ENCODE peak calls at places on chromosomes 6 and 20, in seven cellular contexts. B is transverse colon, D is HCT116, U is GM12891, T is lower leg skin, G is stomach, E is A549. F is an unnamed sample.

GRCh38 chr20:18822832-18823231 is 9.2 kb downstream of the SCP2D1 start:
- DNase-seq in B (peak), D (no peak), U (no peak), T (no peak), G (no peak), E (no peak), F (no peak)

GRCh38 chr6:107641500-107641931 is 151.6 kb downstream of the SOBP start:
- DNase-seq in B (no peak), D (no peak), U (no peak), T (peak), G (no peak), E (no peak), F (no peak)

GRCh38 chr20:41141153-41141815 is 3.9 kb downstream of the PLCG1 start:
- DNase-seq in B (peak), D (no peak), U (no peak), T (no peak), G (no peak), E (no peak), F (no peak)

GRCh38 chr6:28425942-28426541 is 17.2 kb downstream of the ZSCAN23 start:
- DNase-seq in B (no peak), D (no peak), U (no peak), T (no peak), G (no peak), E (no peak), F (no peak)

GRCh38 chr6:164826831-164827468 is 482.5 kb downstream of the C6orf118 start:
- DNase-seq in B (no peak), D (no peak), U (no peak), T (no peak), G (no peak), E (peak), F (no peak)

GRCh38 chr6:107847844-107848802 is 24.0 kb upstream of the SCML4 start:
- DNase-seq in B (peak), D (peak), U (peak), T (peak), G (peak), E (peak), F (peak)

GRCh38 chr6:56677559-56677958 is 34.9 kb upstream of the DST start:
- DNase-seq in B (no peak), D (no peak), U (no peak), T (no peak), G (no peak), E (no peak), F (no peak)

GRCh38 chr20:38304845-38305447 is 990 bp downstream of the BPI start:
- DNase-seq in B (no peak), D (peak), U (peak), T (no peak), G (peak), E (peak), F (peak)

GRCh38 chr6:53718597-53719460 is 53.3 kb upstream of the KLHL31 start:
- DNase-seq in B (peak), D (peak), U (peak), T (no peak), G (peak), E (peak), F (peak)

GRCh38 chr6:30386166-30386565 is 41.2 kb downstream of the RPP21 start:
- DNase-seq in B (no peak), D (no peak), U (no peak), T (no peak), G (no peak), E (no peak), F (no peak)

GRCh38 chr6:33926451-33926850 is 122.6 kb upstream of the MLN start:
- DNase-seq in B (no peak), D (peak), U (peak), T (no peak), G (no peak), E (peak), F (peak)

GRCh38 chr6:117548797-117549301 is 53.5 kb downstream of the GOPC start:
- DNase-seq in B (no peak), D (no peak), U (no peak), T (no peak), G (no peak), E (peak), F (no peak)

GRCh38 chr6:131694832-131695426 is 6.3 kb downstream of the OR2A4 start:
- DNase-seq in B (peak), D (peak), U (peak), T (no peak), G (peak), E (peak), F (peak)

GRCh38 chr6:24540197-24540596 is 45.4 kb downstream of the ALDH5A1 start:
- DNase-seq in B (no peak), D (no peak), U (no peak), T (no peak), G (no peak), E (no peak), F (no peak)

GRCh38 chr20:51624157-51624731 is 81.7 kb upstream of the NFATC2 start:
- DNase-seq in B (peak), D (peak), U (peak), T (peak), G (peak), E (peak), F (peak)

GRCh38 chr6:112773217-112773616 is 426.1 kb downstream of the RFPL4B start:
- DNase-seq in B (no peak), D (no peak), U (no peak), T (no peak), G (no peak), E (no peak), F (no peak)

GRCh38 chr20:20267685-20268429 is 100.0 kb upstream of the INSM1 start:
- DNase-seq in B (no peak), D (no peak), U (no peak), T (no peak), G (no peak), E (no peak), F (no peak)

GRCh38 chr20:57326667-57327455 is 2.7 kb upstream of the SPO11 start:
- DNase-seq in B (peak), D (peak), U (no peak), T (peak), G (no peak), E (no peak), F (no peak)

GRCh38 chr20:16158090-16158975 is 414.9 kb downstream of the KIF16B start:
- DNase-seq in B (no peak), D (no peak), U (no peak), T (no peak), G (no peak), E (no peak), F (no peak)

GRCh38 chr6:168640738-168641137 is 199.8 kb downstream of the SMOC2 start:
- DNase-seq in B (no peak), D (no peak), U (no peak), T (no peak), G (no peak), E (no peak), F (no peak)

GRCh38 chr6:93398723-93399122 is 20.6 kb downstream of the EPHA7 start:
- DNase-seq in B (no peak), D (no peak), U (no peak), T (no peak), G (no peak), E (no peak), F (no peak)

GRCh38 chr20:48025661-48026060 is 240.4 kb upstream of the SULF2 start:
- DNase-seq in B (no peak), D (no peak), U (no peak), T (no peak), G (no peak), E (no peak), F (peak)

GRCh38 chr6:16533721-16534136 is 227.5 kb downstream of the ATXN1 start:
- DNase-seq in B (no peak), D (no peak), U (no peak), T (no peak), G (no peak), E (peak), F (no peak)

GRCh38 chr20:35145141-35145564 is 2.0 kb downstream of the EDEM2 start:
- DNase-seq in B (no peak), D (peak), U (peak), T (peak), G (no peak), E (peak), F (no peak)

GRCh38 chr6:8006208-8006607 is 58.0 kb downstream of the BLOC1S5 start:
- DNase-seq in B (no peak), D (peak), U (no peak), T (no peak), G (no peak), E (peak), F (peak)

GRCh38 chr6:145028144-145028818 is 707.0 kb downstream of the EPM2A start:
- DNase-seq in B (no peak), D (peak), U (no peak), T (no peak), G (no peak), E (peak), F (no peak)

GRCh38 chr6:72865467-72865866 is 243.6 kb downstream of the KCNQ5 start:
- DNase-seq in B (no peak), D (no peak), U (no peak), T (no peak), G (no peak), E (no peak), F (no peak)

GRCh38 chr20:32535316-32535952 is 49.7 kb downstream of the NOL4L start:
- DNase-seq in B (no peak), D (no peak), U (no peak), T (no peak), G (no peak), E (no peak), F (no peak)

GRCh38 chr20:52921300-52921699 is 50.9 kb upstream of the TSHZ2 start:
- DNase-seq in B (no peak), D (no peak), U (no peak), T (no peak), G (no peak), E (no peak), F (no peak)

GRCh38 chr6:54515013-54515412 is 206.8 kb downstream of the TINAG start:
- DNase-seq in B (no peak), D (no peak), U (no peak), T (no peak), G (no peak), E (no peak), F (no peak)

GRCh38 chr6:24797596-24798216 is 1.0 kb downstream of the ARMH2 start:
- DNase-seq in B (no peak), D (no peak), U (no peak), T (no peak), G (no peak), E (no peak), F (no peak)

GRCh38 chr20:50151034-50151743 is 2.3 kb downstream of the PEDS1 start:
- DNase-seq in B (peak), D (no peak), U (no peak), T (no peak), G (peak), E (no peak), F (no peak)

GRCh38 chr20:32678948-32679347 is 5.2 kb upstream of the C20orf203 start:
- DNase-seq in B (no peak), D (no peak), U (no peak), T (no peak), G (no peak), E (no peak), F (no peak)

GRCh38 chr6:70151616-70152015 is 151.3 kb downstream of the COL9A1 start:
- DNase-seq in B (no peak), D (no peak), U (no peak), T (no peak), G (no peak), E (no peak), F (no peak)

GRCh38 chr20:37946946-37947345 is 44.0 kb downstream of the VSTM2L start:
- DNase-seq in B (no peak), D (no peak), U (no peak), T (peak), G (no peak), E (no peak), F (no peak)

GRCh38 chr20:57470212-57470522 is 54.8 kb downstream of the CTCFL start:
- DNase-seq in B (no peak), D (no peak), U (no peak), T (no peak), G (no peak), E (no peak), F (no peak)

GRCh38 chr20:1267161-1267560 is 1.1 kb downstream of the SNPH start:
- DNase-seq in B (no peak), D (no peak), U (no peak), T (no peak), G (no peak), E (no peak), F (no peak)

GRCh38 chr20:53622247-53623114 is 28.8 kb upstream of the ZNF217 start:
- DNase-seq in B (no peak), D (no peak), U (no peak), T (no peak), G (peak), E (peak), F (no peak)

GRCh38 chr6:157381631-157382621 is 936 bp downstream of the ZDHHC14 start:
- DNase-seq in B (peak), D (no peak), U (peak), T (peak), G (peak), E (peak), F (peak)

DNA sequence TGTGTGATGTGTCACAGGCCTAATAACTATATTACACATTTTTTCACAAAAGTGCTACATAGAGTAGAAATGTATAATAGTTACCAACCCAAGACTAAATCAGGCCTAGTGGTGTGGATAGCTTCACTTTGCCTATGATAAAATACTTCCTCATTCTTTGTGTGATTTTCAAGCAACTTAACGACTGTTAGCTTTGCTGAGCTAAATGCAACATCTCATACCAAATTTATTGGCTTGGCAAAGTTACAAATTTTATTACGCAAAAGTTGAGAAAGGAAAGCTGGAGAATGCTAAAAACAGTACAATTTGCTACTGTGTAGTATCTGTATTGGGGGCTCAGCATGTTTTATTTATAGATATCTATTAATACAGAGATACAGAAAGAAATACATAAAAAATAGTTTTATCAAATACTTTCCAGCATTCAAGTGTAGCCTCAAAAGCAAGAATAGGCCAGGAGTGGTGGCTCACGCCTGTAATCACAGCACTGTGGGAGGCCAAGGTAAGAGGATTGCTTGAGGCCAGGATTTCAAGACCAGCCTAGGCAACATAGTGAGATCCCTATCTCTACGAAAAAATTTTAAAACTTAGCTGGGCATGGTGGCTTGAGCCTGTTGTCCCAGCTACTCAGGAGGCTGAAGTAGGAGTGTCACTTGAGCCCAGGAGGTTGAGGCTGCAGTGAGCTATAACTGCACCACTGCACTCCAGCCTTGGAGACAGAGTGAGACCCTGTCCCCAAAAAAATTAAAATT is 3.6 kb upstream of the EDN1 start:
- DNase-seq in B (no peak), D (no peak), U (no peak), T (no peak), G (no peak), E (no peak), F (no peak)
- TF ChIP-seq POLR2A in B (no peak), D (no peak), U (no peak), T (no peak), G (no peak), E (no peak), F (no peak)

DNA sequence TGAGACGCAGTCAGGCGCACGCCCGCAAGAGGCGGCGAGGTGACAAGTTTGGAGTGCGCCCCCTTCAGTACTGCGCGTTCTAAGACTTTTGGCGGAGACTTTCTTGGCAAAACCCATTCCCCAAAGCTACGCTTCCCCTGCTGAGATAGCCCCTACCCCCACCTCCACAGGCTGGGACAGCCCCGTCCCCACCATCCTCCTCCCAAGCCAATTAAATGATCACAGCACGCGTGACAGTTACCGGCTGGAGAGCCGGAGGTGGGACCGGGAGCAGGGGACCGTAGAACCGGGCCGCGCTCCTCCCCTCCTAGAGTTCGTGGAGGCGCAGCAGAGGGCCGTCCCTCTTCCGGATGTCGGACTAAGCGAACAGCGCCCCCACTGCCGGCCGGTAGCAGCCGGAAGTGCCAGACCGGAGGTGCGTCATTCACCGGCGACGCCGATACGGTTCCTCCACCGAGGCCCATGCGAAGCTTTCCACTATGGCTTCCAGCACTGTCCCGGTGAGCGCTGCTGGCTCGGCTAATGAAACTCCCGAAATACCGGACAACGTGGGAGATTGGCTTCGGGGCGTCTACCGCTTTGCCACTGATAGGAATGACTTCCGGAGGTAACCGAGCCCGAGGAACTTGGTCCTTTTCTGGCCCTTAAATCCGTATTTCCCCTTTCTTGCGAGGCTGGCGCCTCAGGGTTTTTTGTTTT is at the start of gene TOMM6:
- DNase-seq in B (peak), D (peak), U (peak), T (peak), G (peak), E (peak), F (peak)
- TF ChIP-seq POLR2A in B (peak), D (peak), U (peak), T (peak), G (peak), E (peak), F (peak)

GRCh38 chr20:2459981-2460751 is 10.4 kb downstream of the SNRPB start:
- DNase-seq in B (no peak), D (no peak), U (no peak), T (no peak), G (no peak), E (no peak), F (no peak)
- TF ChIP-seq POLR2A in B (no peak), D (no peak), U (peak), T (no peak), G (no peak), E (no peak), F (no peak)

GRCh38 chr6:137867685-137868509 is 838 bp downstream of the TNFAIP3 start:
- DNase-seq in B (peak), D (no peak), U (no peak), T (peak), G (peak), E (no peak), F (no peak)

GRCh38 chr6:137870744-137871247 is 3.7 kb downstream of the TNFAIP3 start:
- DNase-seq in B (no peak), D (no peak), U (no peak), T (no peak), G (no peak), E (no peak), F (no peak)

GRCh38 chr6:137869781-137870180 is 2.7 kb downstream of the TNFAIP3 start:
- DNase-seq in B (no peak), D (no peak), U (no peak), T (no peak), G (no peak), E (no peak), F (no peak)

GRCh38 chr6:137870286-137870685 is 3.2 kb downstream of the TNFAIP3 start:
- DNase-seq in B (no peak), D (no peak), U (no peak), T (no peak), G (no peak), E (no peak), F (no peak)

GRCh38 chr6:137868721-137869631 is 1.9 kb downstream of the TNFAIP3 start:
- DNase-seq in B (no peak), D (no peak), U (no peak), T (peak), G (no peak), E (no peak), F (no peak)
- TF ChIP-seq POLR2A in B (no peak), D (no peak), U (no peak), T (no peak), G (no peak), E (no peak), F (no peak)

F was measured in H54.